ENCODE peak calls at places on chromosome 13, in ten cellular contexts. X is tibial artery, U is cardiac muscle cell, H is lower lobe of right lung, S is fibroblast of pulmonary artery, V is WTC11, M is sigmoid colon, K is B cell, A is RWPE1, Y is bronchial epithelial cell. E is an unnamed sample.

GRCh38 chr13:20349564-20350379 is 117.7 kb upstream of the GJB6 start:
- DNase-seq in X (peak; percentile 64), U (no peak), H (no peak), S (no peak), V (no peak), M (no peak), K (no peak), A (no peak), Y (no peak), E (no peak)

GRCh38 chr13:112434032-112434431 is 57.9 kb downstream of the SPACA7 start:
- DNase-seq in X (no peak), U (no peak), H (no peak), S (no peak), V (no peak), M (no peak), K (no peak), A (no peak), Y (no peak), E (no peak)

GRCh38 chr13:99984134-99984462 is 2.5 kb downstream of the ZIC2 start:
- DNase-seq in X (no peak), U (peak; percentile 1), H (no peak), S (no peak), V (no peak), M (no peak), K (no peak), A (no peak), Y (no peak), E (no peak)

GRCh38 chr13:113792821-113793717 is 34.0 kb downstream of the TMEM255B start:
- DNase-seq in X (peak; percentile 56), U (no peak), H (no peak), S (no peak), V (no peak), M (no peak), K (no peak), A (no peak), Y (no peak), E (no peak)

GRCh38 chr13:75986818-75987217 is 350.7 kb downstream of the LMO7 start:
- DNase-seq in X (no peak), U (no peak), H (no peak), S (no peak), V (no peak), M (no peak), K (peak; percentile 8), A (no peak), Y (no peak), E (no peak)

GRCh38 chr13:113636266-113636963 is 21.6 kb downstream of the ATP4B start:
- DNase-seq in X (peak; percentile 35), U (no peak), H (peak; percentile 9), S (no peak), V (peak; percentile 5), M (peak; percentile 58), K (no peak), A (no peak), Y (no peak), E (no peak)

GRCh38 chr13:111929036-111929616 is 137.8 kb upstream of the SOX1 start:
- DNase-seq in X (peak; percentile 41), U (no peak), H (no peak), S (no peak), V (no peak), M (no peak), K (no peak), A (no peak), Y (no peak), E (no peak)

GRCh38 chr13:80030491-80030890 is 310.4 kb downstream of the SPRY2 start:
- DNase-seq in X (no peak), U (no peak), H (peak; percentile 46), S (peak; percentile 44), V (peak; percentile 16), M (no peak), K (no peak), A (peak; percentile 12), Y (peak; percentile 39), E (no peak)

GRCh38 chr13:33114146-33114545 is 97.9 kb downstream of the KL start:
- DNase-seq in X (no peak), U (no peak), H (no peak), S (no peak), V (no peak), M (no peak), K (no peak), A (no peak), Y (no peak), E (no peak)

GRCh38 chr13:41054212-41054877 is 7.0 kb upstream of the WBP4 start:
- DNase-seq in X (no peak), U (peak; percentile 57), H (no peak), S (peak; percentile 64), V (no peak), M (no peak), K (peak; percentile 66), A (no peak), Y (peak; percentile 56), E (no peak)

GRCh38 chr13:98083507-98083906 is 59.4 kb upstream of the FARP1 start:
- DNase-seq in X (no peak), U (no peak), H (no peak), S (peak; percentile 90), V (no peak), M (no peak), K (no peak), A (no peak), Y (peak; percentile 58), E (peak; percentile 42)

GRCh38 chr13:110345701-110346100 is 38.6 kb downstream of the COL4A2 start:
- DNase-seq in X (peak; percentile 52), U (no peak), H (no peak), S (no peak), V (no peak), M (no peak), K (no peak), A (no peak), Y (no peak), E (no peak)
- TF ChIP-seq CTCF in X (no peak), U (no peak), H (no peak), S (no peak), V (no peak), M (no peak), K (no peak), A (no peak), Y (no peak), E (no peak)

DNA sequence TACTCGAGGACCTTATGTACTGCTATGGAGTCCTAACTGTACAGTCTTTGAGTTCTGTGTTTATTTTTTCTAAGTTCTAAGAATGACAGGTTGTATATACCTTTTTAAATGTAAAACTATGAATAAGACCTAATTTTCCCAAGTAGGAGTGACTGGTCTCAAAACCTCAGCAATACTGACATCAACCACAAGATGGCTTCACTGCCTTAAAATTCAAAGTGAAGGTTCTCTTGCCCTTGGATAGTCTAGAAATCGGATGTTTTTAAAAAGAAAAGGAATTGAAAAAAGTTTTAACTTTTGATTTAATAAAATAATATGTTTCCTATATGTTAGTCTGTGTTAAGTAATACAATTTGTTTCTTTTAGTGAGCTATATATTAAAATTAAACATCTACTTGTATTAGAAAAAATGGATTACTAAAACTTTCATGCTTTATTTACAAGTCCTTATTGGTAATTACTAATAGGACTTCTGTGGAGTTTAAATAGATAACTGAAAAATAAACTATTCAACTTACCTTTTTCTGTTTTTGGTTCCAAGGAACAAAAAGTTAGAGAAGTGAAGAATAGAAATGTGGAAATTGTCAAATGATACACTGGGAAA is 52.0 kb downstream of the TDRD3 start:
- DNase-seq in X (no peak), U (peak; percentile 50), H (no peak), S (peak; percentile 81), V (no peak), M (no peak), K (peak; percentile 22), A (peak; percentile 44), Y (peak; percentile 63), E (peak; percentile 3)
- TF ChIP-seq CTCF in X (peak; percentile 61), U (peak; percentile 83), H (peak; percentile 77), S (peak; percentile 88), V (peak; percentile 61), M (no peak), K (peak; percentile 75), A (peak; percentile 81), Y (peak; percentile 57), E (peak; percentile 78)

GRCh38 chr13:24882665-24883064 is 118.7 kb downstream of the RNF17 start:
- DNase-seq in X (no peak), U (no peak), H (no peak), S (no peak), V (no peak), M (no peak), K (no peak), A (no peak), Y (no peak), E (no peak)
- TF ChIP-seq CTCF in X (no peak), U (no peak), H (no peak), S (no peak), V (no peak), M (no peak), K (no peak), A (no peak), Y (no peak), E (no peak)

GRCh38 chr13:43663474-43664090 is 123.2 kb downstream of the ENOX1 start:
- DNase-seq in X (no peak), U (no peak), H (no peak), S (peak; percentile 18), V (no peak), M (no peak), K (no peak), A (no peak), Y (peak; percentile 4), E (no peak)
- TF ChIP-seq CTCF in X (no peak), U (no peak), H (no peak), S (no peak), V (no peak), M (no peak), K (no peak), A (no peak), Y (no peak), E (no peak)